ENCODE peak calls at places on chromosomes 3 and 15, in six cellular contexts. Z, M, I, X, S and P are unnamed samples.

GRCh38 chr15:89900849-89901248 is 7.1 kb upstream of the AP3S2 start:
- DNase-seq in Z (no peak), M (no peak), I (no peak), X (no peak), S (no peak), P (no peak)

GRCh38 chr3:188389711-188390346 is 235.9 kb downstream of the LPP start:
- DNase-seq in Z (no peak), M (no peak), I (no peak), X (peak), S (no peak), P (peak)

GRCh38 chr15:47688573-47689086 is 28.7 kb upstream of the SEMA6D start:
- DNase-seq in Z (peak), M (peak), I (no peak), X (no peak), S (no peak), P (no peak)

GRCh38 chr3:45596290-45596791 is 1.8 kb downstream of the LIMD1 start:
- DNase-seq in Z (no peak), M (no peak), I (peak), X (peak), S (no peak), P (peak)

GRCh38 chr3:60266444-60266843 is 984.8 kb downstream of the FHIT start:
- DNase-seq in Z (no peak), M (no peak), I (no peak), X (no peak), S (no peak), P (no peak)

GRCh38 chr3:152272771-152273242 is 4.1 kb downstream of the MBNL1 start:
- DNase-seq in Z (peak), M (peak), I (no peak), X (no peak), S (no peak), P (no peak)

GRCh38 chr3:69568458-69568857 is 170.8 kb upstream of the MITF start:
- DNase-seq in Z (peak), M (no peak), I (no peak), X (no peak), S (no peak), P (no peak)

GRCh38 chr3:60660026-60660425 is 591.2 kb downstream of the FHIT start:
- DNase-seq in Z (no peak), M (no peak), I (no peak), X (no peak), S (no peak), P (no peak)

GRCh38 chr15:56042982-56043980 is 49.9 kb upstream of the NEDD4 start:
- DNase-seq in Z (no peak), M (peak), I (peak), X (peak), S (no peak), P (no peak)

GRCh38 chr15:89376441-89376840 is 41.8 kb upstream of the POLG start:
- DNase-seq in Z (no peak), M (no peak), I (no peak), X (no peak), S (no peak), P (no peak)

GRCh38 chr3:60064210-60065178 is 1014.7 kb upstream of the CFAP20DC start:
- DNase-seq in Z (peak), M (peak), I (no peak), X (no peak), S (peak), P (no peak)

GRCh38 chr3:39639344-39640236 is 169.8 kb upstream of the MYRIP start:
- DNase-seq in Z (peak), M (peak), I (peak), X (no peak), S (peak), P (no peak)

GRCh38 chr3:9846931-9847488 is 3.2 kb upstream of the RPUSD3 start:
- DNase-seq in Z (no peak), M (no peak), I (no peak), X (no peak), S (no peak), P (no peak)

GRCh38 chr3:47266709-47267489 is 15.7 kb downstream of the KIF9 start:
- DNase-seq in Z (peak), M (peak), I (peak), X (peak), S (peak), P (peak)

GRCh38 chr15:43775411-43775965 is 1.3 kb downstream of the ELL3 start:
- DNase-seq in Z (peak), M (peak), I (no peak), X (no peak), S (peak), P (no peak)

GRCh38 chr3:38022301-38022700 is 7.1 kb downstream of the PLCD1 start:
- DNase-seq in Z (no peak), M (no peak), I (no peak), X (no peak), S (no peak), P (no peak)

GRCh38 chr3:40645883-40646282 is 121.1 kb downstream of the ZNF621 start:
- DNase-seq in Z (no peak), M (no peak), I (no peak), X (no peak), S (peak), P (no peak)

GRCh38 chr3:31878231-31878838 is 102.7 kb downstream of the OSBPL10 start:
- DNase-seq in Z (peak), M (peak), I (no peak), X (no peak), S (no peak), P (no peak)

GRCh38 chr3:194162070-194162678 is 26.2 kb downstream of the HES1 start:
- DNase-seq in Z (no peak), M (no peak), I (no peak), X (no peak), S (no peak), P (no peak)